ENCODE peak calls at places on chromosomes 6 and 20, in four cellular contexts. M is activated T-cell treated with anti-CD3 and anti-CD28 coated beads for 1 hour, X is smooth muscle cell of the brain vasculature, Z is GDM1. B is an unnamed sample.

GRCh38 chr20:38610521-38610920 is 8.9 kb downstream of the ARHGAP40 start:
- DNase-seq in X (no peak), Z (no peak), M (no peak), B (no peak)

GRCh38 chr6:37584654-37585522 is 85.2 kb upstream of the CCDC167 start:
- DNase-seq in M (no peak), Z (no peak), X (no peak), B (no peak)

GRCh38 chr6:154243793-154244768 is 112.5 kb downstream of the IPCEF1 start:
- DNase-seq in Z (no peak), X (no peak), M (no peak), B (no peak)

GRCh38 chr6:69867075-69867911 is 937 bp downstream of the COL19A1 start:
- DNase-seq in M (peak; percentile 41), X (no peak), Z (no peak), B (no peak)

GRCh38 chr6:154297711-154298110 is 58.9 kb downstream of the IPCEF1 start:
- DNase-seq in M (no peak), Z (no peak), X (no peak), B (no peak)

GRCh38 chr6:7238900-7239589 is 74.0 kb downstream of the SSR1 start:
- DNase-seq in M (peak; percentile 67), X (no peak), Z (peak; percentile 58), B (peak; percentile 57)

GRCh38 chr6:34243901-34244884 is 4.6 kb downstream of the SMIM29 start:
- DNase-seq in X (peak; percentile 72), Z (peak; percentile 52), M (no peak), B (no peak)

GRCh38 chr20:51127713-51128112 is 104.8 kb upstream of the KCNG1 start:
- DNase-seq in Z (no peak), X (no peak), M (no peak), B (no peak)

GRCh38 chr20:58891686-58892125 is 39.2 kb downstream of the GNAS start:
- DNase-seq in Z (no peak), X (no peak), M (no peak), B (no peak)

GRCh38 chr20:21941941-21942805 is 236.7 kb downstream of the PAX1 start:
- DNase-seq in Z (no peak), X (no peak), M (no peak), B (no peak)

GRCh38 chr6:159654483-159655098 is 38.5 kb downstream of the SOD2 start:
- DNase-seq in Z (peak; percentile 5), M (no peak), X (peak; percentile 13), B (no peak)